ENCODE peak calls at places on chromosomes 11 and 22, in eight cellular contexts. H is aorta; A is lung; B is body of pancreas; O is activated CD8-positive, alpha-beta memory T cell treated with anti-CD3 and anti-CD28 coated beads, Interleukin-2, amount 10 ng/mL, durations not matched to agents 7 days and 5 days; Q is NCI-H1105 treated with DMSO at 0.1 percent for 48 hours; J is EH; U is HEK293T. T is an unnamed sample.

GRCh38 chr11:35267504-35267903 is 128.5 kb downstream of the CD44 start:
- DNase-seq in H (no peak), A (no peak), B (no peak), O (no peak), Q (no peak), J (peak), U (no peak), T (no peak)

GRCh38 chr22:37932401-37932800 is 21.0 kb downstream of the C22orf23 start:
- DNase-seq in H (no peak), A (no peak), B (no peak), O (no peak), Q (no peak), J (no peak), U (no peak), T (no peak)

GRCh38 chr22:24683671-24684070 is 80.7 kb downstream of the GGT1 start:
- DNase-seq in H (no peak), A (no peak), B (no peak), O (no peak), Q (no peak), J (peak), U (no peak), T (peak)

GRCh38 chr11:102610198-102610597 is 14.9 kb downstream of the MMP20 start:
- DNase-seq in H (no peak), A (no peak), B (no peak), O (no peak), Q (no peak), J (no peak), U (no peak), T (peak)

GRCh38 chr11:61555978-61556377 is 24.9 kb downstream of the SYT7 start:
- DNase-seq in H (no peak), A (no peak), B (no peak), O (no peak), Q (no peak), J (no peak), U (no peak), T (no peak)

GRCh38 chr11:73356979-73357739 is 19.0 kb upstream of the RELT start:
- DNase-seq in H (no peak), A (no peak), B (no peak), O (no peak), Q (no peak), J (no peak), U (no peak), T (no peak)

GRCh38 chr11:58392741-58393140 is 13.9 kb downstream of the OR5B3 start:
- DNase-seq in H (no peak), A (no peak), B (no peak), O (no peak), Q (no peak), J (no peak), U (no peak), T (no peak)

GRCh38 chr11:75014129-75014528 is 25.4 kb downstream of the NEU3 start:
- DNase-seq in H (no peak), A (no peak), B (no peak), O (no peak), Q (no peak), J (peak), U (no peak), T (no peak)

GRCh38 chr11:32478277-32478731 is 43.0 kb upstream of the WT1 start:
- DNase-seq in H (no peak), A (no peak), B (no peak), O (no peak), Q (peak), J (no peak), U (no peak), T (no peak)

GRCh38 chr11:95589893-95590612 is 199.5 kb downstream of the FAM76B start:
- DNase-seq in H (no peak), A (no peak), B (no peak), O (no peak), Q (no peak), J (no peak), U (no peak), T (no peak)